ENCODE peak calls at places on chromosomes 2 and 18, in ten cellular contexts. E is NCI-H2227 treated with DMSO at 0.1 percent for 48 hours; D is amniotic stem cell; Y is BE2C; N is stimulated activated CD4-positive, alpha-beta T cell treated with anti-CD3 and anti-CD28 coated beads, Interleukin-2, amount 100 ng/mL, for 24 hours; F is naive B cell; B is endothelial cell; Z is GM23248; T is T1000; H is caudate nucleus. O is an unnamed sample.

GRCh38 chr2:143452817-143453462 is 323.7 kb downstream of the ARHGAP15 start:
- DNase-seq in E (no peak), D (no peak), Y (no peak), N (peak), F (no peak), B (no peak), Z (no peak), T (no peak), H (no peak), O (no peak)

GRCh38 chr2:52861606-52862005 is 906.0 kb upstream of the CHAC2 start:
- DNase-seq in E (no peak), D (no peak), Y (no peak), N (no peak), F (no peak), B (no peak), Z (no peak), T (no peak), H (no peak), O (no peak)

GRCh38 chr2:28713582-28714292 is 37.9 kb upstream of the PPP1CB start:
- DNase-seq in E (no peak), D (no peak), Y (no peak), N (no peak), F (no peak), B (no peak), Z (peak), T (no peak), H (no peak), O (no peak)

GRCh38 chr18:44651453-44651852 is 29.2 kb upstream of the SETBP1 start:
- DNase-seq in E (no peak), D (no peak), Y (no peak), N (no peak), F (no peak), B (no peak), Z (peak), T (peak), H (no peak), O (no peak)

GRCh38 chr2:164388511-164388910 is 232.8 kb downstream of the GRB14 start:
- DNase-seq in E (no peak), D (peak), Y (no peak), N (no peak), F (no peak), B (no peak), Z (peak), T (no peak), H (no peak), O (no peak)

GRCh38 chr2:86249176-86249842 is 50.1 kb downstream of the MRPL35 start:
- DNase-seq in E (peak), D (no peak), Y (peak), N (no peak), F (no peak), B (no peak), Z (peak), T (no peak), H (no peak), O (no peak)

GRCh38 chr18:4224031-4224704 is 230.9 kb downstream of the DLGAP1 start:
- DNase-seq in E (no peak), D (no peak), Y (no peak), N (no peak), F (no peak), B (no peak), Z (no peak), T (no peak), H (no peak), O (no peak)

GRCh38 chr2:127401757-127402695 is 14.3 kb upstream of the MAP3K2 start:
- DNase-seq in E (no peak), D (no peak), Y (no peak), N (no peak), F (no peak), B (no peak), Z (peak), T (no peak), H (no peak), O (no peak)

GRCh38 chr18:65439184-65439583 is 311.6 kb upstream of the CDH7 start:
- DNase-seq in E (no peak), D (no peak), Y (no peak), N (no peak), F (no peak), B (no peak), Z (no peak), T (no peak), H (no peak), O (no peak)

GRCh38 chr2:128549094-128549493 is 230.4 kb upstream of the HS6ST1 start:
- DNase-seq in E (no peak), D (no peak), Y (no peak), N (no peak), F (no peak), B (no peak), Z (peak), T (no peak), H (no peak), O (no peak)

GRCh38 chr2:28530785-28531184 is 34.9 kb downstream of the PLB1 start:
- DNase-seq in E (no peak), D (no peak), Y (no peak), N (no peak), F (no peak), B (no peak), Z (no peak), T (no peak), H (no peak), O (no peak)

GRCh38 chr2:84427235-84428138 is 31.6 kb downstream of the SUCLG1 start:
- DNase-seq in E (no peak), D (no peak), Y (no peak), N (no peak), F (no peak), B (no peak), Z (peak), T (no peak), H (no peak), O (no peak)

GRCh38 chr2:239159476-239159911 is 241.3 kb downstream of the HDAC4 start:
- DNase-seq in E (no peak), D (no peak), Y (no peak), N (no peak), F (no peak), B (no peak), Z (no peak), T (no peak), H (no peak), O (no peak)

GRCh38 chr2:112482309-112483046 is 522 bp downstream of the TTL start:
- DNase-seq in E (no peak), D (no peak), Y (peak), N (peak), F (peak), B (peak), Z (peak), T (no peak), H (no peak), O (peak)

GRCh38 chr18:69161383-69162028 is 239.2 kb upstream of the DOK6 start:
- DNase-seq in E (no peak), D (peak), Y (no peak), N (no peak), F (no peak), B (no peak), Z (peak), T (no peak), H (no peak), O (no peak)

GRCh38 chr2:42978887-42979415 is 186.6 kb upstream of the HAAO start:
- DNase-seq in E (no peak), D (no peak), Y (no peak), N (no peak), F (no peak), B (no peak), Z (no peak), T (no peak), H (no peak), O (no peak)

GRCh38 chr18:50638623-50639398 is 78.9 kb downstream of the MAPK4 start:
- DNase-seq in E (no peak), D (no peak), Y (no peak), N (no peak), F (no peak), B (no peak), Z (peak), T (no peak), H (no peak), O (no peak)

GRCh38 chr2:88950010-88950409 is 258.5 kb downstream of the RPIA start:
- DNase-seq in E (no peak), D (no peak), Y (no peak), N (no peak), F (peak), B (peak), Z (peak), T (no peak), H (no peak), O (peak)

O was measured in germinal center.